ENCODE peak calls at places on chromosomes 3 and 15, in four cellular contexts. P is K562, H is HepG2, D is H1. J is an unnamed sample.

GRCh38 chr3:12588039-12588673 is 31.3 kb downstream of the MKRN2 start:
- DNase-seq in H (no peak), D (no peak), P (no peak), J (no peak)

GRCh38 chr15:60760646-60761504 is 281.9 kb upstream of the ICE2 start:
- DNase-seq in H (no peak), D (no peak), P (no peak), J (no peak)

GRCh38 chr3:94453864-94454263 is 391.0 kb downstream of the NSUN3 start:
- DNase-seq in H (no peak), D (no peak), P (no peak), J (no peak)

GRCh38 chr3:108406661-108407206 is 103.7 kb downstream of the MYH15 start:
- DNase-seq in D (no peak), H (peak), P (peak), J (peak)

GRCh38 chr15:45134682-45135604 is 5.1 kb downstream of the DUOX1 start:
- DNase-seq in D (peak), H (no peak), P (no peak), J (no peak)

GRCh38 chr3:42651248-42652091 is 2.0 kb upstream of the ZBTB47 start:
- DNase-seq in H (no peak), P (no peak), D (peak), J (no peak)

GRCh38 chr15:82851981-82852511 is 42.6 kb downstream of the WHAMM start:
- DNase-seq in H (no peak), P (no peak), D (no peak), J (no peak)

GRCh38 chr3:187567741-187568140 is 102.5 kb downstream of the SST start:
- DNase-seq in D (no peak), H (peak), P (no peak), J (no peak)

GRCh38 chr15:85865070-85865684 is 70.5 kb upstream of the KLHL25 start:
- DNase-seq in D (peak), P (peak), H (peak), J (peak)
- TF ChIP-seq CEBPB in D (no peak), P (no peak), H (no peak), J (no peak)

GRCh38 chr15:90463381-90463780 is 66.3 kb upstream of the CRTC3 start:
- DNase-seq in D (no peak), H (no peak), P (no peak), J (no peak)
- TF ChIP-seq JUN in D (no peak), H (no peak), P (no peak), J (no peak)

GRCh38 chr3:23809294-23809693 is 3.5 kb downstream of the UBE2E1 start:
- DNase-seq in P (no peak), H (no peak), D (no peak), J (no peak)
- H3K4me2 ChIP-seq in P (no peak), H (peak), D (peak), J (peak)

DNA sequence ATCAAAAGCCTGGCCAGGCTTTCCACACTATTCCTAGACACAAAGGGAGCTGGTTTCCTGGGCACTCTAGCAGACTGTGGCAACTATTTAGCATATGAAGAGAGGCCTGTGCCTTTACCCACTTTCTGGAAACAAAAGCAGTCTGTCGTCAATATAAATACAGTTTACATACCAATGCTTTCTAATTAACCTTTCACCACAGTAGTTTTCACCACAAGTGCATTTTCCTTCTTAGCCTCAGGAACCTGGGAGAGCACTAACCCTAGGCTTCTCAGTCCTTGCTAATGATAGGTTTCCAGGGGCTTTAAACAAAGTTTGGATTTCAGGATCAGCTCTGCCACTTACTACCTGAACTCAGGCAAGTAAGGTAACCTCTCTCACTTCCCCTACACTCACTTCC is 499.1 kb downstream of the MAGI1 start:
- DNase-seq in H (no peak), D (no peak), P (no peak), J (no peak)
- TF ChIP-seq CEBPB in H (no peak), D (no peak), P (no peak), J (no peak)

GRCh38 chr3:15287565-15288330 is 44.6 kb downstream of the SH3BP5 start:
- DNase-seq in D (no peak), P (no peak), H (no peak), J (no peak)
- TF ChIP-seq JUN in D (no peak), P (no peak), H (no peak), J (no peak)

GRCh38 chr15:51356147-51356546 is 14.7 kb downstream of the GLDN start:
- DNase-seq in D (no peak), H (no peak), P (no peak), J (no peak)

GRCh38 chr15:51359981-51360380 is 18.5 kb downstream of the GLDN start:
- DNase-seq in D (no peak), P (no peak), H (no peak), J (no peak)

DNA sequence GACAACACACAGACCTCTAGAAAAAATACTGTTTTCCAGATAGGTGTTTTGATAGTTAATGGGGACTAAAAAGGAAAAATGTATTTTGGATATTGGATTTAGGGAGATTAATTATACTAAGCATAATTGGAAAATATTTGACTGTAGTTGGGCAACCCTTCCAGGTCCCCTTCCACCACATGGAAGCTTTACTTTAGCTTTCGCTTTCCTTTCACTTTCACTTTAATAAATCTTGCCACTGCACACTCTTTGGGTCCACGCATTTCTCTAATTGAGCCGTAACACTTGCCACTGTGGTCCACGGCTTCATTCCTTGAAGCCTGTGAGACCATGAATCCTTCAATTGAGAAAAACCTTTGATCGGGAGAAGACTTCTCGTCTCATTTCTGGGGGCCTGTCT is 15.5 kb downstream of the GLDN start:
- DNase-seq in P (no peak), H (no peak), D (no peak), J (no peak)
- H3K4me2 ChIP-seq in P (peak), H (peak), D (no peak), J (peak)

DNA sequence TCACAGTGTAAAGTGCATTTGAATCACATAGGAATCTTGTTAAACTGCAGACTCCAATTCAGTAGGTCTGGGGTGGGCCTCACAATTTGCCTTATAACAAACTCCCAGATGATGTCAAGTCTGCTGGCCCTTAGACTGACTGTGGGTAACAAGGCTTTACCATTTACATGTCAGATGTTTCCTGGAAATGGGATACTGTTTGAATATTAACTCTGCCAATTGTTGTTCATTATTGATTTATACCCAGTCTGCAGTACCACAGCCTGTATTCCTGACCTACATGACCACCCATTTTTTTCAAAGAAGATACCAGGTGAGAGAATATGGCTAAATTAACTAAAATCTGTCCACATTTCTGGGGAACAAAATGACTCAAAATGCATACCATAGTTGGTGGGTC is 37.2 kb downstream of the CMSS1 start:
- DNase-seq in D (no peak), H (no peak), P (no peak), J (no peak)
- TF ChIP-seq CEBPB in D (no peak), H (no peak), P (no peak), J (no peak)

GRCh38 chr3:188584162-188584529 is 430.2 kb downstream of the LPP start:
- DNase-seq in P (no peak), H (no peak), D (no peak), J (no peak)
- TF ChIP-seq JUN in P (no peak), H (no peak), D (no peak), J (no peak)